ENCODE peak calls at places on chromosome 21, in ten cellular contexts. One of them, this sample, is unnamed.

GRCh38 chr21:28099296-28099695 is 893.4 kb downstream of the LTN1 start:
- DNase-seq in AG04450: no peak
- DNase-seq in GM12864: no peak
- DNase-seq in CD8-positive, alpha-beta T cell: no peak
- DNase-seq in astrocyte of the cerebellum: no peak
- DNase-seq in K562: no peak
- DNase-seq in hepatocyte: peak; percentile 54
- DNase-seq in spleen: no peak
- DNase-seq in upper lobe of right lung: no peak
- DNase-seq in right cardiac atrium: peak; percentile 63
- DNase-seq in this sample: no peak

GRCh38 chr21:46160563-46161179 is 5.3 kb upstream of the FTCD start:
- DNase-seq in AG04450: no peak
- DNase-seq in hepatocyte: peak; percentile 4
- DNase-seq in right cardiac atrium: peak; percentile 15
- DNase-seq in K562: no peak
- DNase-seq in GM12864: no peak
- DNase-seq in upper lobe of right lung: no peak
- DNase-seq in CD8-positive, alpha-beta T cell: no peak
- DNase-seq in spleen: no peak
- DNase-seq in astrocyte of the cerebellum: no peak
- DNase-seq in this sample: no peak

GRCh38 chr21:28805885-28806284 is 186.8 kb downstream of the LTN1 start:
- DNase-seq in hepatocyte: no peak
- DNase-seq in spleen: no peak
- DNase-seq in astrocyte of the cerebellum: peak; percentile 41
- DNase-seq in K562: no peak
- DNase-seq in upper lobe of right lung: no peak
- DNase-seq in CD8-positive, alpha-beta T cell: no peak
- DNase-seq in right cardiac atrium: no peak
- DNase-seq in AG04450: peak; percentile 84
- DNase-seq in GM12864: no peak
- DNase-seq in this sample: no peak

GRCh38 chr21:46078984-46079356 is 18.9 kb upstream of the COL6A2 start:
- DNase-seq in CD8-positive, alpha-beta T cell: peak; percentile 41
- DNase-seq in upper lobe of right lung: no peak
- DNase-seq in GM12864: no peak
- DNase-seq in astrocyte of the cerebellum: no peak
- DNase-seq in K562: no peak
- DNase-seq in hepatocyte: no peak
- DNase-seq in spleen: peak; percentile 58
- DNase-seq in right cardiac atrium: peak; percentile 76
- DNase-seq in AG04450: no peak
- DNase-seq in this sample: no peak

GRCh38 chr21:33403128-33403785 is at the start of gene IFNGR2:
- DNase-seq in upper lobe of right lung: peak; percentile 85
- DNase-seq in right cardiac atrium: peak; percentile 50
- DNase-seq in GM12864: no peak
- DNase-seq in K562: peak; percentile 59
- DNase-seq in astrocyte of the cerebellum: no peak
- DNase-seq in hepatocyte: peak; percentile 81
- DNase-seq in AG04450: no peak
- DNase-seq in CD8-positive, alpha-beta T cell: peak; percentile 71
- DNase-seq in spleen: peak; percentile 93
- DNase-seq in this sample: peak; percentile 64

GRCh38 chr21:28336299-28336698 is 656.4 kb downstream of the LTN1 start:
- DNase-seq in hepatocyte: peak; percentile 78
- DNase-seq in GM12864: no peak
- DNase-seq in CD8-positive, alpha-beta T cell: no peak
- DNase-seq in astrocyte of the cerebellum: peak; percentile 63
- DNase-seq in K562: no peak
- DNase-seq in right cardiac atrium: no peak
- DNase-seq in upper lobe of right lung: no peak
- DNase-seq in spleen: no peak
- DNase-seq in AG04450: peak; percentile 93
- DNase-seq in this sample: peak; percentile 48

GRCh38 chr21:31606081-31606874 is 53.2 kb upstream of the SOD1 start:
- DNase-seq in hepatocyte: no peak
- DNase-seq in astrocyte of the cerebellum: no peak
- DNase-seq in CD8-positive, alpha-beta T cell: no peak
- DNase-seq in right cardiac atrium: no peak
- DNase-seq in AG04450: no peak
- DNase-seq in upper lobe of right lung: no peak
- DNase-seq in spleen: no peak
- DNase-seq in K562: no peak
- DNase-seq in GM12864: no peak
- DNase-seq in this sample: no peak

GRCh38 chr21:16863541-16863940 is 649.3 kb upstream of the CXADR start:
- DNase-seq in GM12864: no peak
- DNase-seq in K562: no peak
- DNase-seq in AG04450: no peak
- DNase-seq in CD8-positive, alpha-beta T cell: no peak
- DNase-seq in astrocyte of the cerebellum: no peak
- DNase-seq in hepatocyte: no peak
- DNase-seq in upper lobe of right lung: no peak
- DNase-seq in spleen: no peak
- DNase-seq in right cardiac atrium: no peak
- DNase-seq in this sample: no peak

GRCh38 chr21:28523367-28523766 is 469.3 kb downstream of the LTN1 start:
- DNase-seq in spleen: no peak
- DNase-seq in K562: no peak
- DNase-seq in GM12864: no peak
- DNase-seq in hepatocyte: no peak
- DNase-seq in astrocyte of the cerebellum: no peak
- DNase-seq in upper lobe of right lung: no peak
- DNase-seq in right cardiac atrium: no peak
- DNase-seq in AG04450: no peak
- DNase-seq in CD8-positive, alpha-beta T cell: no peak
- DNase-seq in this sample: no peak

GRCh38 chr21:33362044-33362555 is 37.3 kb downstream of the IFNAR1 start:
- DNase-seq in K562: peak; percentile 59
- DNase-seq in right cardiac atrium: no peak
- DNase-seq in GM12864: peak; percentile 79
- DNase-seq in astrocyte of the cerebellum: no peak
- DNase-seq in upper lobe of right lung: no peak
- DNase-seq in spleen: peak; percentile 82
- DNase-seq in CD8-positive, alpha-beta T cell: peak; percentile 80
- DNase-seq in hepatocyte: peak; percentile 28
- DNase-seq in AG04450: no peak
- DNase-seq in this sample: peak; percentile 63

GRCh38 chr21:26194326-26194725 is 23.8 kb upstream of the APP start:
- DNase-seq in AG04450: no peak
- DNase-seq in K562: no peak
- DNase-seq in hepatocyte: no peak
- DNase-seq in right cardiac atrium: no peak
- DNase-seq in GM12864: no peak
- DNase-seq in astrocyte of the cerebellum: no peak
- DNase-seq in CD8-positive, alpha-beta T cell: no peak
- DNase-seq in spleen: no peak
- DNase-seq in upper lobe of right lung: no peak
- DNase-seq in this sample: no peak

GRCh38 chr21:29359718-29360117 is 61.0 kb downstream of the BACH1 start:
- DNase-seq in spleen: no peak
- DNase-seq in upper lobe of right lung: no peak
- DNase-seq in hepatocyte: no peak
- DNase-seq in AG04450: no peak
- DNase-seq in K562: no peak
- DNase-seq in GM12864: no peak
- DNase-seq in astrocyte of the cerebellum: no peak
- DNase-seq in CD8-positive, alpha-beta T cell: no peak
- DNase-seq in right cardiac atrium: no peak
- DNase-seq in this sample: no peak

GRCh38 chr21:31260790-31261189 is 83.3 kb downstream of the TIAM1 start:
- DNase-seq in right cardiac atrium: no peak
- DNase-seq in hepatocyte: no peak
- DNase-seq in astrocyte of the cerebellum: no peak
- DNase-seq in spleen: no peak
- DNase-seq in CD8-positive, alpha-beta T cell: no peak
- DNase-seq in upper lobe of right lung: no peak
- DNase-seq in AG04450: no peak
- DNase-seq in GM12864: no peak
- DNase-seq in K562: no peak
- DNase-seq in this sample: no peak

GRCh38 chr21:38178653-38179503 is 77.9 kb upstream of the KCNJ15 start:
- DNase-seq in right cardiac atrium: no peak
- DNase-seq in K562: peak; percentile 36
- DNase-seq in CD8-positive, alpha-beta T cell: no peak
- DNase-seq in astrocyte of the cerebellum: no peak
- DNase-seq in GM12864: no peak
- DNase-seq in hepatocyte: no peak
- DNase-seq in spleen: no peak
- DNase-seq in upper lobe of right lung: no peak
- DNase-seq in AG04450: no peak
- DNase-seq in this sample: no peak

GRCh38 chr21:30839304-30839703 is 9.7 kb upstream of the KRTAP7-1 start:
- DNase-seq in CD8-positive, alpha-beta T cell: no peak
- DNase-seq in right cardiac atrium: no peak
- DNase-seq in AG04450: no peak
- DNase-seq in spleen: no peak
- DNase-seq in upper lobe of right lung: no peak
- DNase-seq in GM12864: no peak
- DNase-seq in hepatocyte: peak; percentile 78
- DNase-seq in astrocyte of the cerebellum: no peak
- DNase-seq in K562: peak; percentile 23
- DNase-seq in this sample: peak; percentile 70

GRCh38 chr21:46425566-46425965 is 33.1 kb upstream of the DIP2A start:
- DNase-seq in right cardiac atrium: no peak
- DNase-seq in K562: no peak
- DNase-seq in GM12864: no peak
- DNase-seq in hepatocyte: no peak
- DNase-seq in spleen: peak; percentile 84
- DNase-seq in AG04450: no peak
- DNase-seq in CD8-positive, alpha-beta T cell: peak; percentile 80
- DNase-seq in upper lobe of right lung: no peak
- DNase-seq in astrocyte of the cerebellum: no peak
- DNase-seq in this sample: no peak

DNA sequence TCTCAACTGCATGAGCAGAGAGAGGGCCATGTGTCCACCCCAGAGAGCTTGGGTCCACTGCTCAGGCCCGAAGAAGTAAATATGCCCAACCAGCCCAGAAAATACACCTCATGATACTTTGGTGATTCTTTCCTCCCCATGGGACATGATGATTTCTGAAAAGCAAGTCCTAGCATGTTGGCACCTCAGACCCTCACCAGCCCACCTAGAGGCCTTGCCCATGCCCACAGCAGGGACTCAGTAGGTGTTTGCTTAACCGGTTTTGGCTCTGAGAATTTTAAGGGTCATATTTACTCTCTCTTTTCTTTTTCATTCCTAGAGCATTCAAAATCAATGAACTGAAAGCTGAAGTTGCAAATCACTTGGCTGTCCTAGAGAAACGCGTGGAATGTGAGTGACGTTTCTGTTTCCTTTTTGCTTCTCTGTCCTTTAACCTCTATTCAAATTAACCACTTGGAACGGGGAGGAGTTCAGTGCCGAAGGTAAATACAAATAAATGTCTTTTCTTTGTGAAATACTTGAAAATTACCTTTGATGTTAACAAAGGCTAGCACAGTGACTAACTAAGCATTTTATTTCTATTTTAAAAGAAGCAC is 79.7 kb downstream of the PDE9A start:
- DNase-seq in spleen: no peak
- DNase-seq in astrocyte of the cerebellum: peak; percentile 37
- DNase-seq in GM12864: no peak
- DNase-seq in upper lobe of right lung: no peak
- DNase-seq in AG04450: no peak
- DNase-seq in right cardiac atrium: no peak
- DNase-seq in CD8-positive, alpha-beta T cell: no peak
- DNase-seq in K562: no peak
- DNase-seq in hepatocyte: no peak
- DNase-seq in this sample: no peak
- H3K4me3 ChIP-seq in spleen: no peak overlapping the region
- H3K4me3 ChIP-seq in astrocyte of the cerebellum: no peak overlapping the region
- H3K4me3 ChIP-seq in GM12864: no peak overlapping the region
- H3K4me3 ChIP-seq in upper lobe of right lung: no peak overlapping the region
- H3K4me3 ChIP-seq in AG04450: no peak overlapping the region
- H3K4me3 ChIP-seq in right cardiac atrium: no peak overlapping the region
- H3K4me3 ChIP-seq in CD8-positive, alpha-beta T cell: no peak overlapping the region
- H3K4me3 ChIP-seq in K562: no peak overlapping the region
- H3K4me3 ChIP-seq in hepatocyte: no peak overlapping the region
- H3K4me3 ChIP-seq in this sample: no peak overlapping the region

DNA sequence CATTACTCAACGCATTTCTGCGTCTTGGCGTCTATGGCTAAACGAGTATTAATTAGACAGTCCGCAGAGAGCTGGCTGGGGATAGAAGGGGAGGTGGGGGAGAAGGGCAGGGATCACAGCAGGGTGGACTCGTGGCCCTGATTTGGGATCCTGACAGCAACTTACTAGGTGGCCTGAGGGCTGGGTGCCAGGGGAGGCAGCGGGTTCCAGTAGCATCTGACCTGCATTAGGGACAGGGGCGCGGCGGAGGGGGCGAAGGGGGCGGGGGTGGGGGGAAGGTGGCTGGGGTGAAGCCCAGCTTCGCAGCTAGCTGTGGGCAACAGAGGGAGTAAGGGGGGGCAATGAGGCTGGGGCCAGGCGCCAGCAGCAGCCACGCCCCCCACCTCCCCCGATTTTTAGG is 1.0 kb upstream of the BACE2 start:
- DNase-seq in hepatocyte: no peak
- DNase-seq in GM12864: no peak
- DNase-seq in upper lobe of right lung: no peak
- DNase-seq in AG04450: no peak
- DNase-seq in CD8-positive, alpha-beta T cell: no peak
- DNase-seq in right cardiac atrium: peak; percentile 59
- DNase-seq in spleen: no peak
- DNase-seq in K562: no peak
- DNase-seq in astrocyte of the cerebellum: no peak
- DNase-seq in this sample: no peak
- H3K4me3 ChIP-seq in hepatocyte: peak overlapping the region; percentile 84
- H3K4me3 ChIP-seq in GM12864: no peak overlapping the region
- H3K4me3 ChIP-seq in upper lobe of right lung: peak overlapping the region; percentile 73
- H3K4me3 ChIP-seq in AG04450: peak overlapping the region; percentile 72
- H3K4me3 ChIP-seq in CD8-positive, alpha-beta T cell: no peak overlapping the region
- H3K4me3 ChIP-seq in right cardiac atrium: peak overlapping the region; percentile 94
- H3K4me3 ChIP-seq in spleen: peak overlapping the region; percentile 52
- H3K4me3 ChIP-seq in K562: no peak overlapping the region
- H3K4me3 ChIP-seq in astrocyte of the cerebellum: peak overlapping the region; percentile 85
- H3K4me3 ChIP-seq in this sample: no peak overlapping the region

DNA sequence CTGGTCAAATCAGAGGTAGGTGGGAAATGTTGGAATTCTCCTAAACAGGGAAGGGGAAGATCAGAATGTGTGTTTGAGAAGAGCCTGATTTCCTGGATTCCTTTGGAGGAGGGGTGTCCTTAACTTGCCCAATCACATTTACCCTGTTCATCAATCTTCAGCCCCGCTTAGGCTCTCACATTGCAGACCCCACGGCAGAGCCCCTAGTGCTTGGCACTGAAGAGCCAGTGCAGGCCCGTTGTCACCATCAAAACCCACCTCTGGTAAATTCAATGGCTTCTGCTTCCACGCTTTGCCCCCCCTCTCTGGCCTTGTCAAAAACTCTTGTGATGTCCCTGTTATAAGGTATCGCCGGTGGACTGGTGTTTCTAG is 2.3 kb downstream of the AGPAT3 start:
- DNase-seq in hepatocyte: no peak
- DNase-seq in right cardiac atrium: no peak
- DNase-seq in GM12864: no peak
- DNase-seq in spleen: peak; percentile 34
- DNase-seq in AG04450: no peak
- DNase-seq in upper lobe of right lung: no peak
- DNase-seq in CD8-positive, alpha-beta T cell: no peak
- DNase-seq in astrocyte of the cerebellum: no peak
- DNase-seq in K562: no peak
- DNase-seq in this sample: no peak
- H3K4me3 ChIP-seq in hepatocyte: peak overlapping the region; percentile 8
- H3K4me3 ChIP-seq in right cardiac atrium: no peak overlapping the region
- H3K4me3 ChIP-seq in GM12864: no peak overlapping the region
- H3K4me3 ChIP-seq in spleen: no peak overlapping the region
- H3K4me3 ChIP-seq in AG04450: no peak overlapping the region
- H3K4me3 ChIP-seq in upper lobe of right lung: peak overlapping the region; percentile 74
- H3K4me3 ChIP-seq in CD8-positive, alpha-beta T cell: no peak overlapping the region
- H3K4me3 ChIP-seq in astrocyte of the cerebellum: no peak overlapping the region
- H3K4me3 ChIP-seq in K562: no peak overlapping the region
- H3K4me3 ChIP-seq in this sample: peak overlapping the region; percentile 78

GRCh38 chr21:19197950-19198349 is 794.4 kb upstream of the TMPRSS15 start:
- DNase-seq in upper lobe of right lung: no peak
- DNase-seq in GM12864: no peak
- DNase-seq in K562: peak; percentile 3
- DNase-seq in spleen: no peak
- DNase-seq in hepatocyte: no peak
- DNase-seq in astrocyte of the cerebellum: no peak
- DNase-seq in AG04450: no peak
- DNase-seq in CD8-positive, alpha-beta T cell: no peak
- DNase-seq in right cardiac atrium: no peak
- DNase-seq in this sample: no peak
- H3K4me3 ChIP-seq in upper lobe of right lung: no peak overlapping the region
- H3K4me3 ChIP-seq in GM12864: no peak overlapping the region
- H3K4me3 ChIP-seq in K562: no peak overlapping the region
- H3K4me3 ChIP-seq in spleen: no peak overlapping the region
- H3K4me3 ChIP-seq in hepatocyte: no peak overlapping the region
- H3K4me3 ChIP-seq in astrocyte of the cerebellum: no peak overlapping the region
- H3K4me3 ChIP-seq in AG04450: no peak overlapping the region
- H3K4me3 ChIP-seq in CD8-positive, alpha-beta T cell: no peak overlapping the region
- H3K4me3 ChIP-seq in right cardiac atrium: no peak overlapping the region
- H3K4me3 ChIP-seq in this sample: no peak overlapping the region